ENCODE peak calls at places on chromosomes 12 and 14, in ten cellular contexts. A is Calu3, V is lower lobe of right lung, Z is neural progenitor cell, Q is AG10803, E is foreskin keratinocyte, G is osteocyte, N is heart right ventricle, X is heart left ventricle, W is kidney. P is an unnamed sample.

GRCh38 chr12:129701536-129702165 is 202.2 kb downstream of the TMEM132D start:
- DNase-seq in G (no peak), V (no peak), Z (no peak), A (no peak), N (no peak), Q (peak), X (no peak), E (no peak), W (no peak), P (no peak)

GRCh38 chr14:106228541-106229158 is 702.3 kb downstream of the TMEM121 start:
- DNase-seq in V (no peak), W (no peak), X (no peak), N (no peak), Z (no peak), G (no peak), A (no peak), Q (no peak), E (no peak), P (no peak)

GRCh38 chr12:80157640-80158039 is 58.3 kb downstream of the OTOGL start:
- DNase-seq in G (no peak), E (no peak), A (no peak), W (no peak), Z (no peak), N (no peak), X (no peak), V (no peak), Q (peak), P (no peak)

GRCh38 chr12:85627584-85627983 is 208.6 kb downstream of the RASSF9 start:
- DNase-seq in N (no peak), W (no peak), X (no peak), Z (no peak), A (no peak), Q (no peak), G (no peak), V (no peak), E (no peak), P (no peak)

GRCh38 chr12:9273276-9273675 is 65.1 kb upstream of the PZP start:
- DNase-seq in X (no peak), N (no peak), V (no peak), G (no peak), Q (peak), Z (no peak), W (no peak), A (no peak), E (no peak), P (no peak)

GRCh38 chr12:5620896-5621295 is 189.0 kb downstream of the NTF3 start:
- DNase-seq in V (no peak), E (no peak), X (no peak), N (no peak), Q (no peak), G (no peak), A (no peak), W (no peak), Z (no peak), P (no peak)

GRCh38 chr14:86858043-86858442 is 1134.9 kb downstream of the GALC start:
- DNase-seq in E (no peak), X (no peak), Z (no peak), V (no peak), W (no peak), N (no peak), Q (peak), A (no peak), G (no peak), P (no peak)

GRCh38 chr14:75339059-75339458 is 60.4 kb downstream of the FOS start:
- DNase-seq in N (no peak), Z (no peak), Q (peak), G (no peak), E (peak), W (no peak), A (no peak), X (no peak), V (no peak), P (no peak)

GRCh38 chr12:13079440-13079906 is 24.0 kb downstream of the GSG1 start:
- DNase-seq in X (no peak), V (no peak), W (no peak), G (no peak), E (no peak), A (no peak), Z (peak), Q (no peak), N (no peak), P (no peak)

GRCh38 chr14:96888593-96888992 is 91.4 kb downstream of the VRK1 start:
- DNase-seq in E (no peak), X (no peak), V (no peak), G (no peak), Q (no peak), Z (peak), N (no peak), W (no peak), A (no peak), P (no peak)

GRCh38 chr12:50103767-50104321 is at the start of gene GPD1:
- DNase-seq in X (peak), Z (peak), W (peak), V (peak), N (peak), E (no peak), G (no peak), A (peak), Q (peak), P (no peak)

DNA sequence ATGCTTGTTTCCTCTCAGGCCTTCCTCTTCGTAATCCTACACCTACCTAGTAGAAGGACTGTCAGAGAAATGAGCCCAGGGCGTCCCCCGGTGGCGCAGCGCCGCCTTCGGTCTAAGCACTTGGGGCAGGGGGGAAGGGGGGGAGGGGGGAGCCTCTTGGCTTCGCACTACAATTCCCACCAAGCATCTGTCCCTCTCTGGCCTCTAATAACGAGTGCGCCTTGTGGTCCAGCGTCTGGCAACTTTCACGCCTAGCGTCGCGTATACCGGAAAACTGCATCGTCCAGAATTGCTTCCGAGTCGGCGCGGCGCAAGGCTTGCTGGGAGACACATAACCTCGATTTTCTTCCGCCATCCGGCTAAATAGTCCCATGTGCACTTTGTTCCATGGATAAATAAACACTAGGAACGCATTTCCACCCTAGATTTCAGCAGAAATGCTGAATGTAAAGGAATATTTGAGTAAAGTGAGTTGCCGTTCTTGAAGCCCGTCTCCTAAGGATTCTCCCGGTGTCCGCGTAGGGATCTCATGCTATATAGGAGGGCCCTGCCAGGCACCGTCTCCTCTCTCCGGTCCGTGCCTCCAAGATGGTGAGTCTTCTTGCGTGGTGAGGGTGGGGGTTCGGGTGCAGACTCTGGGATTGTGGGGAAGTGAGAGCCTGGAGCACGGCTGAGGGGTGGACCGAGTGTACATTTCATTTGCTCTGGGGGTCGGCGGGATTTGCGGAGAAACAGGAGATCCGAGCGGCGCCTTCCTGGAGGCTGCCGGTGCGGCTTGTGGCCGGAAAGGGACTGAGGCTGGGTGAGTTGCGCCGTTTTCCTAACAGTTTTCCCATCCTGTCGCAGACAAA is at the start of gene RPS26:
- DNase-seq in G (peak), Q (peak), V (peak), X (peak), A (peak), E (peak), N (peak), Z (peak), W (peak), P (peak)
- TF ChIP-seq CTCF in G (peak), Q (peak), V (peak), X (peak), A (peak), E (peak), N (peak), Z (peak), W (peak), P (peak)

DNA sequence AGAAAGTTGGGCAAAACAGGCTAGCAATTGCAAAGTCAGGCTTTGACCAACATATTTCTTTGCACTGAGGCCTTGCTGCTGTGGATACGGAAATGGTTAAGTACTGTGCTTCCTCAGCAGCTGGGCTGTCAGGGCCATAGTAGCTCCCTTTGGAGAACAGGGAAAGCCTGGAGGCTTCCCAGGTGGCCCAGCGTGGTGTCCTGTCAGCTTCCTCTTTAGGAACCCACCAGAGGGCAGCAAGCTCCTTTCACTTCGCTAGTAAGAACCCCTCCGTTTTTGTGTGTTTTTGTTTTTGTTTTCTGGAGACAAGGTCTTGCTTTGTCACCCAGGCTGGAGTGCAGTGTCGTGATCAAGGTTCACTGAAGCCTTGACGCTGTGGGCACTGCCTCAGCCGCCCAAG is 1.7 kb upstream of the CFAP251 start:
- DNase-seq in N (peak), E (no peak), V (no peak), G (no peak), Z (peak), W (no peak), X (peak), A (peak), Q (peak), P (no peak)
- TF ChIP-seq CTCF in N (no peak), E (peak), V (peak), G (peak), Z (peak), W (no peak), X (peak), A (no peak), Q (peak), P (peak)

GRCh38 chr14:91912035-91912434 is 35.5 kb downstream of the FBLN5 start:
- DNase-seq in X (no peak), G (no peak), A (no peak), V (no peak), E (no peak), Z (no peak), N (no peak), Q (no peak), W (no peak), P (no peak)
- TF ChIP-seq CTCF in X (no peak), G (no peak), A (no peak), V (no peak), E (no peak), Z (no peak), N (no peak), Q (no peak), W (no peak), P (no peak)

DNA sequence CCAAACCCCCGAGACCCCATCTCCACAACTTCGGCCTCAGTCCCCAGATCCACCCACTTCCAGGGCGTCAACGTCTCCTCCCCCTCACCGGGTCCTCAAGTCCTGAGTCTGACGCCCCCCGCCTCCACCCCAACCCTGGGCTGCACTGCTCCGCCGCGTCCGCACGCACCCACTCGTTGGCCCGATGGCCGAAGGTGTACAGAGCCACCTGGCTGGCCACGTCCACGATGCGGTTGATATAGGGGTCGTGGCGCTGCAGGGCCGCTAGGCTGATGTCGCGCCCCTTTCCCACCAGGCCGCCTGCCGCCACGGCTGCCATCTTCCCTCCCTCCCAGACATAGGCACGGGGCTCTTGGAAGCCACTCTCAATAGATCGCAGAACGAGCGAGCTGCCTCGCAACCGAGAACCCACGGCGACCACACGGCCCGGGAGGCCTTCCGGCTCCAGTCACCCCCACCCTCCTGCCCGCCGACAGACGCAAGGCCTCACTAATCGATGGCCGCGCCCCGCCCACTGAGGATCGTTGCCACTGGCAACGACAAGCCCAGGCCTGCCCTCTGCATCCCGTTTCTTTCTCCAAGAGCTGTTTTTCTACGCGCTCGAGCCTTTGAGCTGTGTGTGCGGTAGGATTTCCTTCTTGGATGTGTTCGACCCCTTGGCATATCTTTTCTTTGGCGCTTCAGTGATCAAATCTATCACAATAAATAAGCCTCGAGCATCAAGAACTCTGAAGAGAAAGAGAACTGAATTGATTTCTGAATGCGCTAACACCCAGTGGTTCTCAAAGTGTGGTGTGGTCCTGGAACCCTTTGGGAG is at the start of gene DCP1B:
- DNase-seq in W (peak), A (peak), V (peak), G (peak), Z (peak), X (peak), N (peak), Q (peak), E (peak), P (peak)
- TF ChIP-seq CTCF in W (no peak), A (no peak), V (peak), G (no peak), Z (peak), X (no peak), N (no peak), Q (no peak), E (no peak), P (no peak)

DNA sequence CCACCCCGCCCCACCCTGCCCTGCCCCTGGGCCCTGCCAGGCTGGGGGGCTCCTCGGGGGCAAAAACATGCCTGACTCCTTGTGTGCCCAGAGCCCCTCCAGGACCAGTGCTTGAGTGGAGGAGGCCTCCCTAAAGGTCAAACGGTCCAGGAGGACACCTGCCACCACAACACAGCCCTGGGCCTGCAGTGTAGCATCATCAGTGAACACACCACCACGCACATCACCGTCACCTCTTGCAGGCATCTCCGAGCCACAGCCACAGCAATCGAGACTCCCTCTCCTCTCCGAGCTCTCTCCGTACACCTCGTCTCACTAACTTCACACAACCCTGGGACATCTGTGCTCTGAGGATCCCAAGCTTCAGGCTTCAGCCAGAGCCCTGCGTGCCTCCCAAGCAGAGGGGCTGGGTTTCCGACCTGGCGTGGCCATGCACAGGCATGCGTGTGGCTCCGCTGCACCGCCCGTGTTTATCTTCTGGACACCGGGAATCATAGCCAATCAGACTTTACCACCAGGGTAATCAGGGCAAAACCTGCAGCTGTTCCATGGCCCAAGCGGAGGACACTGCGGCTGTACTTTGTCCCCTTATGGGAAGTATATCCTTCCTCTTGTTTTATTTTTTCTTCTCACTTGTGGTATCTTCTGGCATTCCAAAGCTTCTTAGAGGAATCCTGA is 6.2 kb upstream of the DIO3 start:
- DNase-seq in V (no peak), Z (no peak), E (no peak), G (no peak), N (no peak), A (no peak), W (peak), Q (no peak), X (no peak), P (no peak)
- TF ChIP-seq CTCF in V (no peak), Z (no peak), E (no peak), G (no peak), N (no peak), A (no peak), W (no peak), Q (no peak), X (no peak), P (no peak)

DNA sequence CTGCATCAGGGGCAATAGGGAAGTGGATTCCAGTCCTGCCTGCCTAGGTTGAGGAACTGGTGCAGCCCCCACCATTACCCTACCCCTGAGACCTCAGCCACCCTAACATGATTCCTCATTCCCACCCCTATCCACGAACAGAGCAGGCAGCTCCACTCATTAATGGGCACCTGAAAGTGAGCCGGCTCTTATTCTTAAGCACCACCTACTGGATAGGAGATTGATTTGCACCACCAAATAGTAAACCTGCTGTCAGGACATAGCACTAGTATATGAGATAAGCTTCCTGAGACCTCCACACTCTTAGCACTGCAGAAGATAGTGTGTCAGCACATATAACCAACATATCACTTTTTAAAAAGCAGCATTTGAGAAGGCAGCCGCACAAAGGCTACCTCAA is 573.2 kb downstream of the SOX5 start:
- DNase-seq in X (no peak), A (no peak), N (no peak), E (no peak), W (no peak), Z (peak), G (no peak), V (no peak), Q (no peak), P (no peak)
- TF ChIP-seq CTCF in X (no peak), A (no peak), N (no peak), E (peak), W (no peak), Z (peak), G (no peak), V (no peak), Q (no peak), P (no peak)

P was measured in GM13977.